ENCODE peak calls at places on chromosomes 7 and 10, in ten cellular contexts. G is suprapubic skin, B is tibial artery, O is ascending aorta, Q is gastrocnemius medialis, A is ovary, K is adrenal gland, H is uterus, J is IMR-90, W is upper lobe of right lung. M is an unnamed sample.
A peak's percentile ranks its signal among the peaks of the same experiment; 100 is the strongest.

GRCh38 chr10:103513383-103514060 is 20.0 kb downstream of the NEURL1 start:
- DNase-seq in H (no peak), G (peak; percentile 58), Q (no peak), B (no peak), J (no peak), W (peak; percentile 38), A (peak; percentile 43), O (no peak), K (no peak), M (no peak)

GRCh38 chr7:155490697-155491628 is 33.0 kb downstream of the EN2 start:
- DNase-seq in W (peak; percentile 82), G (no peak), B (no peak), K (peak; percentile 21), J (no peak), O (no peak), H (peak; percentile 39), A (peak; percentile 54), Q (no peak), M (no peak)

GRCh38 chr7:77199008-77199966 is at the start of gene FGL2:
- DNase-seq in J (peak; percentile 67), A (peak; percentile 61), G (peak; percentile 82), W (peak; percentile 71), Q (peak; percentile 56), O (peak; percentile 56), H (peak; percentile 54), K (peak; percentile 58), B (peak; percentile 83), M (peak; percentile 49)

GRCh38 chr10:103881420-103882284 is 26.3 kb upstream of the SH3PXD2A start:
- DNase-seq in J (no peak), K (no peak), W (no peak), O (no peak), G (no peak), A (no peak), H (no peak), Q (peak; percentile 49), B (no peak), M (peak; percentile 100)

GRCh38 chr10:122559228-122559627 is 1.3 kb upstream of the DMBT1 start:
- DNase-seq in J (no peak), O (no peak), Q (no peak), G (no peak), A (no peak), B (no peak), W (no peak), H (no peak), K (no peak), M (peak; percentile 62)

GRCh38 chr7:121304259-121304658 is 24.5 kb upstream of the WNT16 start:
- DNase-seq in J (peak; percentile 33), H (no peak), W (no peak), Q (no peak), O (no peak), G (no peak), B (no peak), K (no peak), A (no peak), M (no peak)

GRCh38 chr10:110504111-110504735 is 6.5 kb downstream of the DUSP5 start:
- DNase-seq in W (no peak), O (no peak), G (peak; percentile 64), B (peak; percentile 47), J (peak; percentile 91), Q (no peak), A (peak; percentile 40), H (peak; percentile 54), K (peak; percentile 68), M (no peak)

GRCh38 chr7:90948085-90948484 is 316.1 kb upstream of the FZD1 start:
- DNase-seq in W (no peak), B (no peak), O (no peak), A (no peak), H (no peak), J (no peak), Q (no peak), G (no peak), K (no peak), M (no peak)

GRCh38 chr7:106504620-106505019 is 156.3 kb downstream of the CCDC71L start:
- DNase-seq in J (peak; percentile 47), W (no peak), K (no peak), Q (no peak), B (no peak), O (no peak), G (no peak), H (no peak), A (no peak), M (no peak)

GRCh38 chr7:46253500-46253899 is 332.4 kb upstream of the IGFBP3 start:
- DNase-seq in O (no peak), H (no peak), W (no peak), B (no peak), Q (no peak), A (no peak), J (no peak), K (no peak), G (no peak), M (peak; percentile 28)

GRCh38 chr7:2824678-2825461 is 19.2 kb downstream of the GNA12 start:
- DNase-seq in J (peak; percentile 37), G (no peak), A (no peak), O (no peak), K (no peak), W (no peak), H (no peak), B (no peak), Q (no peak), M (no peak)

GRCh38 chr7:100171840-100172239 is 3.4 kb upstream of the GAL3ST4 start:
- DNase-seq in W (peak; percentile 59), G (peak; percentile 64), H (no peak), O (no peak), K (no peak), Q (no peak), A (no peak), J (no peak), B (no peak), M (no peak)
- H3K4me3 ChIP-seq in W (peak overlapping the region; percentile 36), G (peak overlapping the region; percentile 61), H (peak overlapping the region; percentile 38), O (peak overlapping the region; percentile 68), K (no peak overlapping the region), Q (peak overlapping the region; percentile 8), A (peak overlapping the region; percentile 41), J (no peak overlapping the region), B (peak overlapping the region; percentile 52), M (peak overlapping the region; percentile 24)

GRCh38 chr10:71431945-71432905 is 35.5 kb downstream of the CDH23 start:
- DNase-seq in A (no peak), K (no peak), O (no peak), G (peak; percentile 35), Q (no peak), B (no peak), H (no peak), J (no peak), W (no peak), M (no peak)
- TF ChIP-seq CTCF in A (no peak), K (no peak), O (no peak), G (no peak), Q (no peak), B (no peak), H (no peak), J (no peak), W (no peak), M (peak; percentile 27)

GRCh38 chr7:33736521-33737221 is 168.7 kb upstream of the BMPER start:
- DNase-seq in Q (no peak), W (no peak), H (no peak), B (no peak), J (no peak), O (no peak), A (no peak), K (no peak), G (no peak), M (no peak)

GRCh38 chr7:33730958-33731357 is 174.4 kb upstream of the BMPER start:
- DNase-seq in W (no peak), O (no peak), A (no peak), J (no peak), H (no peak), K (no peak), G (no peak), Q (no peak), B (no peak), M (no peak)

GRCh38 chr7:33735403-33735802 is 169.9 kb upstream of the BMPER start:
- DNase-seq in J (no peak), O (no peak), W (no peak), A (no peak), Q (no peak), G (no peak), K (no peak), H (no peak), B (no peak), M (no peak)

GRCh38 chr7:33732462-33732861 is 172.9 kb upstream of the BMPER start:
- DNase-seq in B (no peak), Q (no peak), O (no peak), H (no peak), G (no peak), K (no peak), J (no peak), W (no peak), A (no peak), M (no peak)

GRCh38 chr7:33733865-33734650 is 171.3 kb upstream of the BMPER start:
- DNase-seq in J (no peak), W (no peak), Q (no peak), H (no peak), B (no peak), K (no peak), O (no peak), G (no peak), A (no peak), M (peak; percentile 49)
- H3K36me3 ChIP-seq in J (no peaks in the 10 kb centered on the region), W (no peaks in the 10 kb centered on the region), Q (no peaks in the 10 kb centered on the region), H (no peaks in the 10 kb centered on the region), B (no peaks in the 10 kb centered on the region), K (no peaks in the 10 kb centered on the region), O (no peaks in the 10 kb centered on the region), G (no peaks in the 10 kb centered on the region), A (no peaks in the 10 kb centered on the region), M (no peaks in the 10 kb centered on the region)

GRCh38 chr7:116863168-116863670 is 832 bp downstream of the CAPZA2 start:
- DNase-seq in A (peak; percentile 47), Q (peak; percentile 18), B (no peak), G (no peak), W (peak; percentile 66), O (no peak), J (peak; percentile 21), K (no peak), H (peak; percentile 23), M (no peak)

GRCh38 chr7:116864084-116864483 is 1.7 kb downstream of the CAPZA2 start:
- DNase-seq in Q (no peak), G (no peak), B (no peak), K (no peak), H (no peak), W (no peak), A (no peak), J (no peak), O (no peak), M (no peak)

GRCh38 chr7:116859323-116859722 is 3.1 kb upstream of the CAPZA2 start:
- DNase-seq in B (no peak), Q (no peak), H (no peak), O (no peak), A (no peak), J (peak; percentile 87), G (no peak), W (no peak), K (no peak), M (peak; percentile 96)

GRCh38 chr7:116862234-116863167 is at the start of gene CAPZA2:
- DNase-seq in A (peak; percentile 95), Q (peak; percentile 82), B (peak; percentile 86), J (peak; percentile 85), G (peak; percentile 91), H (peak; percentile 93), O (peak; percentile 67), K (peak; percentile 94), W (peak; percentile 97), M (peak; percentile 64)

DNA sequence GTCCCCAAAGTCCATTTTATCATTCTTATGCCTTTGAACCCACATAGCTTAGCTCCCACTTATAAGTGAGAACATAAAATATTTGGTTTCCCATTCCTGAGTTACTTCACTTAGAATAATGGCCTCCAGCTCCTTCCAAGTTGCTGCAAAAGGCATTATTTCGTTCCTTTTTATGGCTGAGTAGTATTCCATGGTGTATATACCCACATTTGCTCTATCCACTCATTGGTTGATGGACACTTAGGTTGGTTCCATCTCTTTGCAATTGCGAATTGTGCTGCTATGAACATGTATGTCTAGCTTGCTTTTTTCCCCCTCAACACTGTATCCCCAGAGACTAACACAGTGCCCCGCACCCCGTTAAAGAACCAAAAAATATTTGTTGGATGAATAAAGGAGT is 670 bp upstream of the CAPZA2 start:
- DNase-seq in B (no peak), W (no peak), G (no peak), Q (no peak), A (no peak), O (no peak), K (no peak), H (no peak), J (no peak), M (no peak)
- H3K4me3 ChIP-seq in B (peak overlapping the region; percentile 94), W (peak overlapping the region; percentile 87), G (no peak overlapping the region), Q (peak overlapping the region; percentile 80), A (peak overlapping the region; percentile 88), O (peak overlapping the region; percentile 81), K (no peak overlapping the region), H (peak overlapping the region; percentile 89), J (no peak overlapping the region), M (no peak overlapping the region)